ENCODE peak calls at places on chromosomes 6 and 20, in five cellular contexts. O is GM12878, Q is IMR-90, R is SK-N-SH, G is A549. I is an unnamed sample.

GRCh38 chr6:26223677-26224546 is 136.7 kb downstream of the HFE start:
- DNase-seq in R (peak), Q (peak), O (peak), G (peak), I (no peak)

GRCh38 chr20:59939052-59939878 is 840 bp downstream of the PPP1R3D start:
- DNase-seq in G (no peak), O (no peak), Q (no peak), R (no peak), I (no peak)

GRCh38 chr6:7000825-7001777 is 106.7 kb upstream of the RREB1 start:
- DNase-seq in O (no peak), G (no peak), R (no peak), Q (no peak), I (no peak)

GRCh38 chr6:77457720-77458349 is 5.5 kb downstream of the HTR1B start:
- DNase-seq in Q (peak), G (peak), R (peak), O (no peak), I (peak)

GRCh38 chr20:24980321-24981053 is 12.1 kb downstream of the APMAP start:
- DNase-seq in Q (no peak), G (no peak), O (no peak), R (no peak), I (no peak)

GRCh38 chr6:135419162-135419561 is 78.4 kb downstream of the AHI1 start:
- DNase-seq in G (no peak), R (no peak), Q (peak), O (no peak), I (peak)

GRCh38 chr20:9617940-9618339 is 103.5 kb downstream of the LAMP5 start:
- DNase-seq in Q (peak), R (peak), G (peak), O (no peak), I (no peak)

GRCh38 chr20:2470051-2470431 is 548 bp downstream of the SNRPB start:
- DNase-seq in O (peak), G (peak), Q (peak), R (peak), I (peak)

GRCh38 chr20:32608664-32609015 is 23.5 kb upstream of the NOL4L start:
- DNase-seq in R (no peak), O (no peak), Q (no peak), G (no peak), I (no peak)

GRCh38 chr20:19137641-19138040 is 74.8 kb upstream of the SLC24A3 start:
- DNase-seq in G (no peak), O (no peak), R (no peak), Q (no peak), I (no peak)

GRCh38 chr6:121791396-121792315 is 356.2 kb downstream of the GJA1 start:
- DNase-seq in Q (no peak), R (no peak), O (no peak), G (no peak), I (no peak)

GRCh38 chr6:19836799-19837510 is at the start of gene ID4:
- DNase-seq in R (peak), G (peak), O (no peak), Q (peak), I (no peak)

GRCh38 chr20:44537993-44538392 is 16.1 kb upstream of the SERINC3 start:
- DNase-seq in O (no peak), G (no peak), R (no peak), Q (peak), I (no peak)

GRCh38 chr6:81451787-81452186 is 300.7 kb downstream of the TENT5A start:
- DNase-seq in O (no peak), Q (peak), G (peak), R (no peak), I (no peak)

GRCh38 chr6:143397229-143398222 is 53.0 kb downstream of the ADAT2 start:
- DNase-seq in R (no peak), Q (peak), G (peak), O (no peak), I (no peak)

GRCh38 chr20:24497851-24498250 is 28.4 kb downstream of the SYNDIG1 start:
- DNase-seq in G (no peak), Q (peak), R (peak), O (no peak), I (no peak)

GRCh38 chr6:156731436-156731835 is 45.7 kb upstream of the ARID1B start:
- DNase-seq in G (no peak), R (no peak), O (no peak), Q (peak), I (no peak)

GRCh38 chr6:25414755-25415154 is 135.6 kb downstream of the CARMIL1 start:
- DNase-seq in O (no peak), Q (no peak), R (no peak), G (no peak), I (no peak)

GRCh38 chr6:53301801-53302537 is 46.8 kb downstream of the ELOVL5 start:
- DNase-seq in G (no peak), Q (no peak), R (no peak), O (no peak), I (no peak)

GRCh38 chr20:4135385-4136077 is 120.2 kb upstream of the RNF24 start:
- DNase-seq in O (no peak), Q (peak), G (peak), R (no peak), I (peak)
- TF ChIP-seq RCOR1 in O (no peak), Q (no peak), G (no peak), R (no peak), I (peak)

DNA sequence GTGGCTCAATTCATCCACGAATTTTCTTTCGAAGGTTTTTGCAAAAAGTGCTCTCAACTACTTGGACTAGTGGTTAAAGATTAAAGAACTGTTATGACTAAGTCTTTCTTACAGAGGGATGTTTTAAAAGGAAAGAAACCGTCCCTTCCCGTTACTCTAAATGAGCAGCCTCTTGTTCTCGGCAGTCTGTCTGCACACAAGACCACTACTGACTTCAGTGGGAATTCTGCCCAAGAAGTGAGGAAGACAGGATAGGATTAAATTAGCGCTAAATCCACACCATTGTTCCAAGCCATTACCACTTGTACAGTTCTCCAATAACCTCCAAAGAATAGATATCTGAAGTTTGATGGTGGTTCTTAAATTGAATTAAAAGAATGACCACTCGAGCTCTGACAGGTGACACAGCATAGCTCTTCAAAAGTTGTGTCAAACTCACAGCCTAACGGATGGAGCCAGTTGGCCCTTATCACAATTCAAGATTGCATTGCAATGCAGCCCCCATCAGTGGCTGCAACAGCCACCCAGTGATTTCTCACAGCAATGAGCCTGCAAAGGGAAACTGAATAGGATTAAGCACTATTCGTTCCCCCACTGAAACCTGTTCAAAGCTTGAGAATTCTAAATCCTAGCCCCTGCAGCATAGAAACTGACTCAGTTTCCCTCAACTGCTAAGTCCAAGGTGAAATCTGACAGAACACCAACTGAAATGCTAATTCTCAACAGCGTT is 1.8 kb downstream of the EPB41L2 start:
- DNase-seq in Q (peak), O (no peak), R (no peak), G (no peak), I (no peak)
- TF ChIP-seq RCOR1 in Q (no peak), O (no peak), R (no peak), G (no peak), I (no peak)

GRCh38 chr20:49978685-49979029 is 4.1 kb upstream of the SNAI1 start:
- DNase-seq in O (no peak), R (no peak), G (no peak), Q (no peak), I (no peak)
- TF ChIP-seq RCOR1 in O (no peak), R (no peak), G (no peak), Q (no peak), I (no peak)

DNA sequence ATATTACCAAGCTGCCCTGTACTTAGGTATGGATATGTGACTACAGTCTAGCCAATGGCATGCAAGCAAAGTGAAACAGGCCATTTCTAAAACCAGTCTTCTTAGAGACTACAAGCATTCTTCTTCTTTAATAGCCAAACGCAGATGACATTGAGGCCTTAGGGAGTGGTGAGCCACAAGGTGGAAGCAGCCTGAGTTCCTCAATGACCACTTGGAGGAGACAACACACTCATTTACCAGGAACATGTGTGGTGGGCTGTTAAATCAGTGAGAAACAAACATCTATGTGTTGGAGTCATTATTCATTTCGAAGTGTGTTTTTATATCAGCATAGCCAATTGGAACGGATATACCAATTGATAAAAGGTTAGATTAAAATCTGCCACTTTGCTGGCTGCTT is 122.0 kb downstream of the GFRAL start:
- DNase-seq in O (no peak), Q (no peak), G (no peak), R (no peak), I (no peak)
- TF ChIP-seq RCOR1 in O (no peak), Q (no peak), G (no peak), R (no peak), I (no peak)

DNA sequence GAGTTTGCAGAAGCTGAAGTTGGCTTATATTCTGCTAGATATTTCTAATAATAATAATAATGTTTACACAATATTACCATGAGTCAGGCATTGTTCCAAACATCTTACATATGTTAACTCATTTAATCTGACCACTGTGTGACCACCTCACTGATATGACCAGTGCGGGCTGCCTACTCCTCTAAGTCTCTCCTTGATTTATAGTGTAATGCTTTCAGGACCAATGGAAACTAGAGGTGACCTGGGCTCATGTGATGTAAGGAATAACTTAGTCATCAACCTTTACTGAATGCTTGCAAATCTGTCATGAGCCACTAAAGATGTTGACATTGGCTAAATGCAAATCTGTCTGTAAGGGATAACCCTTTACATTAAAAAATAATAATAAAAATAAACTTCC is 51.1 kb upstream of the GPR6 start:
- DNase-seq in O (no peak), G (no peak), Q (no peak), R (no peak), I (no peak)
- TF ChIP-seq RCOR1 in O (no peak), G (no peak), Q (no peak), R (no peak), I (no peak)

GRCh38 chr6:152634773-152635172 is 2.4 kb downstream of the SYNE1 start:
- DNase-seq in Q (no peak), R (no peak), G (no peak), O (no peak), I (no peak)
- TF ChIP-seq RCOR1 in Q (no peak), R (no peak), G (no peak), O (no peak), I (no peak)